ENCODE peak calls at places on chromosomes 6 and 20, in seven cellular contexts. Y, O, D, J, K, I and F are unnamed samples. For H3K4me1, the result is how much of the 10 kb centered on the place peaks cover.

GRCh38 chr20:56171087-56172012 is 77.2 kb upstream of the MC3R start:
- DNase-seq in Y (peak), O (no peak), D (peak), J (peak), K (no peak), I (no peak), F (no peak)

GRCh38 chr6:44594471-44594870 is 207.0 kb downstream of the CDC5L start:
- DNase-seq in Y (no peak), O (no peak), D (no peak), J (no peak), K (peak), I (no peak), F (no peak)

GRCh38 chr20:50886184-50886790 is 45.0 kb downstream of the ADNP start:
- DNase-seq in Y (no peak), O (no peak), D (no peak), J (no peak), K (no peak), I (no peak), F (no peak)

GRCh38 chr20:12433724-12434123 is 516.0 kb downstream of the BTBD3 start:
- DNase-seq in Y (no peak), O (no peak), D (no peak), J (no peak), K (no peak), I (no peak), F (no peak)

GRCh38 chr6:163588211-163588919 is 173.8 kb downstream of the QKI start:
- DNase-seq in Y (no peak), O (no peak), D (no peak), J (peak), K (no peak), I (no peak), F (peak)

GRCh38 chr20:42975974-42976373 is 213.7 kb downstream of the PTPRT start:
- DNase-seq in Y (no peak), O (no peak), D (no peak), J (peak), K (no peak), I (no peak), F (no peak)

GRCh38 chr6:147566244-147566898 is 57.9 kb downstream of the SAMD5 start:
- DNase-seq in Y (no peak), O (no peak), D (no peak), J (no peak), K (no peak), I (no peak), F (no peak)

GRCh38 chr6:80338201-80338836 is 231.8 kb downstream of the BCKDHB start:
- DNase-seq in Y (peak), O (peak), D (peak), J (peak), K (peak), I (no peak), F (peak)

GRCh38 chr20:3313681-3314080 is 74.7 kb upstream of the SLC4A11 start:
- DNase-seq in Y (no peak), O (no peak), D (no peak), J (no peak), K (no peak), I (no peak), F (no peak)

GRCh38 chr6:40874495-40874894 is 164.5 kb downstream of the UNC5CL start:
- DNase-seq in Y (no peak), O (no peak), D (peak), J (no peak), K (no peak), I (no peak), F (no peak)

DNA sequence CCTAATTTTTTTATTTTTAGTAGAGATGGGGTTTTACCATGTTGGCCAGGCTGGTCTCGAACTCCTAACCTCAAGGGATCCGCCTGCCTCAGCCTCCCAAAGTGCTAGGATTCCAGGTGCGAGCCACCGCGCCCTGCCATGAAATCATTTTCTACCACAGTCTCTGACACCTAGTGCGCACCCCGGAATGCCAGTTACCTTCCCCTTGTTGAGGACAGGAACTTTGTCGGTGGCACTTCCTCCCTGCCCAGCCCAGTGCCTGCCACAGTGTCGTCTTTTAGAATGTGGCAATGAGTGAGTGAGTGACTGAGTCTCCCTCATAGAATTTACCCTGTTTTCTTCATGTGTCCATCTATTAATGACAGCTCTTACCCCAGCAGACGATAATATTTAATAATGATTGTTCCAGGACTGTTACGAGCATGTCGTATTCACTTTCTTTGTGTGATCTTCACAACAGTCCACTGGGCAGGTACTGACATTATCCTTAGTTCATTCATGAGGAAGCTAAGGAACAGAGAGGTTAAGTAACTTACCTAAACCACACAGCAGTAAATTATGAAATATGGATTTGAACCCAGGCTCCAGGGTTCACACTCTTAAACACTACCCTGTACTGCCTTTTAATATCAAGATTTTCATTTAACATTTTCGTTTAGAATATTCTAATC is 1.8 kb downstream of the OSBPL2 start:
- DNase-seq in Y (no peak), O (no peak), D (no peak), J (no peak), K (no peak), I (no peak), F (no peak)
- H3K4me1 ChIP-seq in Y (half or more), O (half or more), D (under half), J (under half), K (under half), I (under half), F (under half)

GRCh38 chr20:38728237-38728761 is 4.0 kb downstream of the SLC32A1 start:
- DNase-seq in Y (no peak), O (no peak), D (no peak), J (peak), K (no peak), I (no peak), F (no peak)

GRCh38 chr20:38730167-38730988 is 6.1 kb downstream of the SLC32A1 start:
- DNase-seq in Y (no peak), O (no peak), D (no peak), J (no peak), K (no peak), I (no peak), F (no peak)

GRCh38 chr20:38729767-38730166 is 5.5 kb downstream of the SLC32A1 start:
- DNase-seq in Y (no peak), O (no peak), D (no peak), J (no peak), K (no peak), I (no peak), F (no peak)

GRCh38 chr20:38727602-38728236 is 3.4 kb downstream of the SLC32A1 start:
- DNase-seq in Y (no peak), O (no peak), D (no peak), J (no peak), K (no peak), I (no peak), F (no peak)

DNA sequence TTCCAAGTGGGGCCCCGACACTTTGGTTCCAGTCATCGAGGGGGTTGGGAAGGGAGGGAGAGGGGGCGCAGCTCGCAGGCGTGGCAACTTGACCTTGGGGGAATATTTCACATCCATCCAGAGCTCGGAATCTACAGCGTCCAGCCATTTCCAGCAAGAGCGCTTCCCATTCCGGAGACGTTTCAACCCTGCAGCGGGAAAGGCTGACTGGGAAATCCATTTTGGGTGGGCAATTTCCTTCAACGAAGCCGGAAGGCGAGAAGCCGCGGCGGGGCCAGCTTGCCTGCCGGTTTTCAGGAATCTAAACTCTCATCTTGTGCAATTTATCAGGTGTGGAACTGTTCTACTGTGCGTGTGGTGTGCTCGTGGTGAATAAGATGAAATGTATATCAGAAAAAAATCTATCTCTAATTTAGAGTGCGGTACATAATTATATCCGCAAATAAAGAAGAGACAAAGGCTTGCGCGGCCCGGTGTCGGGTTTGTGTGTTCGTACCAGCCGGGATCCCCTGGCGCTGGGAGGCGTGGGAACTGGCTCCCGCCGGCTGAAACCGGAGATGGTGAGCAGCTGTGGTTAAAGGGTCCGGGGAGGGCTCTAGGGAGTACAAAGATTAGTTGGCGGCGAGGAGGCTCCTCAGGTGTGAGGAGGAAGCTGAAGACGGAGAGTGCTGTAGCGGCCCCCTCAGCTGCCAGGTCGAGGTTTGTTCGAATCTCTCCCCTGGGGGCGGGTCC is 4.8 kb downstream of the SLC32A1 start:
- DNase-seq in Y (no peak), O (no peak), D (no peak), J (peak), K (no peak), I (no peak), F (no peak)
- TF ChIP-seq USF2 in Y (no peak), O (no peak), D (no peak), J (no peak), K (no peak), I (no peak), F (no peak)

GRCh38 chr6:15434823-15435380 is 189.0 kb downstream of the JARID2 start:
- DNase-seq in Y (no peak), O (no peak), D (no peak), J (no peak), K (no peak), I (no peak), F (no peak)

GRCh38 chr6:15439410-15440022 is 193.6 kb downstream of the JARID2 start:
- DNase-seq in Y (no peak), O (no peak), D (no peak), J (no peak), K (no peak), I (no peak), F (no peak)

GRCh38 chr6:15436451-15436850 is 190.6 kb downstream of the JARID2 start:
- DNase-seq in Y (no peak), O (no peak), D (no peak), J (no peak), K (no peak), I (no peak), F (no peak)

GRCh38 chr6:15435468-15435867 is 189.6 kb downstream of the JARID2 start:
- DNase-seq in Y (no peak), O (no peak), D (no peak), J (no peak), K (no peak), I (no peak), F (no peak)

GRCh38 chr6:15437090-15437489 is 191.2 kb downstream of the JARID2 start:
- DNase-seq in Y (no peak), O (no peak), D (no peak), J (no peak), K (no peak), I (no peak), F (no peak)
- H3K4me1 ChIP-seq in Y (under half), O (under half), D (under half), J (under half), K (under half), I (half or more), F (under half)

DNA sequence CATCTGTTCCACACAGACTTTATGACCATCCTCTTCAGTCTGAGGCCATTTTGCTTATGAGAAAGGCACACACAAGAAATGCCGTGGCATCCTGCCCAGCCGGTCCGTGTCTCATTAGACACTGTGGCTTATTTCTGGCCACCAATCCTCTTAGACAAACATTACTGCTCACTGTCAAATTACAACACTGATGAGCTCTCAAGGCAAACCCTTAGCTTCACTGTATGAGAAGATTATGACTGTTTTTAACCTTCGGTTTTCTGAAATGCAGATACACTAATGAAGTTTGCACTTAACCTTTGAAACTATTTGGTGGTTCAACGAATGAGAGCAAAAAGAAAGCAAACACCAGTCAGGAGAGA is 50.5 kb upstream of the DST start:
- DNase-seq in Y (peak), O (no peak), D (peak), J (no peak), K (no peak), I (no peak), F (peak)
- TF ChIP-seq USF2 in Y (no peak), O (no peak), D (no peak), J (no peak), K (no peak), I (no peak), F (no peak)

DNA sequence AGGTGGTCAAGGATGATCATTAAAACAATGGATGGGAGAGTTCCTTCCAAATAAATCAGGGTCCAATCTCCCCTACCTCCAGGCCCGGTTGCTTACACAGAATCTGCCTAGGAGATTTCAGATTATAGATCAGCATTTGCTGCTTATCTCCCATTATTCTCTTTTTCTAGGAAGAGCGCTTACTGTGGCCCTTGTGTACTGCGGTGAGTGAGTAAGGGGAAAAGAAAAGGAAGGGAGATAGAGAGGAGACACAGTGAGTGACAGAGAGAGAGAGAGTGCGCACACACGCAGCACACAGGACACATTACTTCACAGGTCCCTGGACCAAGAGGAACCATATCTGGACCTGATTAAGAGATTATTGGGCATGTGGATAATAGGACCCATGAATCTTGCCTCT is 6.2 kb downstream of the LATS1 start:
- DNase-seq in Y (no peak), O (no peak), D (no peak), J (no peak), K (no peak), I (no peak), F (no peak)
- H3K4me1 ChIP-seq in Y (half or more), O (under half), D (under half), J (under half), K (under half), I (under half), F (under half)

GRCh38 chr20:45470262-45470931 is 844 bp downstream of the WFDC2 start:
- DNase-seq in Y (no peak), O (no peak), D (no peak), J (peak), K (no peak), I (no peak), F (no peak)
- TF ChIP-seq USF2 in Y (no peak), O (no peak), D (no peak), J (no peak), K (no peak), I (no peak), F (no peak)

GRCh38 chr20:22688485-22688884 is 104.1 kb upstream of the FOXA2 start:
- DNase-seq in Y (no peak), O (no peak), D (no peak), J (no peak), K (no peak), I (no peak), F (no peak)

GRCh38 chr20:22689246-22689645 is 104.9 kb upstream of the FOXA2 start:
- DNase-seq in Y (no peak), O (no peak), D (peak), J (no peak), K (no peak), I (no peak), F (no peak)

GRCh38 chr20:22686097-22686496 is 101.7 kb upstream of the FOXA2 start:
- DNase-seq in Y (peak), O (peak), D (peak), J (peak), K (peak), I (no peak), F (peak)

GRCh38 chr20:22690000-22690399 is 105.6 kb upstream of the FOXA2 start:
- DNase-seq in Y (peak), O (no peak), D (no peak), J (no peak), K (no peak), I (no peak), F (no peak)

DNA sequence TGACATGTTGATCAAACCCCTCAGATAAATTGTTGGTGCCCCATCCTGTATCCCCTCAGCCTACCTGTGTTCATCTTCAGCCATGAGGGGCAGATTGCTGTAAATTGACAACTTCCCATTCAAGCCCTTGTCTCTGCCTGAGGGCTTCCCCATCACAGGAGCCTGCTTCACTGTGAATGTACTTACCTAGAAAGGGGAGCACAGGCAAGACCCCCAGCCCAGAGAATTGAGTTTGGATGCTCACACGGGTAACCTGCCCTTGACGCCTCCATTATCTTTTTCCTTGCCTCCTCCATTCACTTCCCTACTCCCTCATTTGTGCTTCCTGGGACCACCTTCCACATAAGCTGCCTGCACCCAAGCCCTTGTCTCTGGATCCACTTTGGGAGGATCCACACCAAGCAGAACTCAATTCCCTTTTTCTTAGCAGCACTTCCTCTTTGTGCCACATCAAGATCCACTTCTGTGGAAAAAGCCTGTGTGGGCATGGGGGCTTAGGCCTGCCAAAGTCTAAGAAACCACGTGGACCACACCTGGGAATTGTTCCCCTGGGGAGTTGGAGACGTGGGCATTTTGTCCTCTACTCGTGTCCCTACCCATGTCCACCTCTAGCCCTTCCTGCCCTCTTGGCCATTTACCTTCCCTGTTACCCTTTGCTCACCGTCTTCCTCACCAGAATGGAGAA is 103.4 kb upstream of the FOXA2 start:
- DNase-seq in Y (no peak), O (no peak), D (no peak), J (no peak), K (no peak), I (no peak), F (no peak)
- H3K4me1 ChIP-seq in Y (under half), O (under half), D (under half), J (under half), K (under half), I (under half), F (under half)

GRCh38 chr6:7615611-7616383 is 25.8 kb downstream of the SNRNP48 start:
- DNase-seq in Y (peak), O (peak), D (peak), J (peak), K (no peak), I (no peak), F (peak)
- TF ChIP-seq USF2 in Y (no peak), O (no peak), D (no peak), J (no peak), K (no peak), I (no peak), F (no peak)